ENCODE peak calls at places on chromosomes 11 and 22, in nine cellular contexts. X is activated CD8-positive, alpha-beta memory T cell treated with anti-CD3 and anti-CD28 coated beads for 1 hour; I is bronchial epithelial cell; G is stimulated activated CD4-positive, alpha-beta T cell treated with anti-CD3 and anti-CD28 coated beads, Interleukin-2, amount 100 ng/mL, for 24 hours; D is EL; P is neural crest cell; J is non-pigmented ciliary epithelial cell; S is astrocyte of the spinal cord; C is foreskin fibroblast. B is an unnamed sample.

GRCh38 chr22:38412435-38413084 is 42.4 kb downstream of the KCNJ4 start:
- DNase-seq in C (peak; percentile 16), I (no peak), P (no peak), G (peak; percentile 63), S (no peak), D (no peak), J (no peak), X (peak; percentile 27), B (no peak)

GRCh38 chr11:45596571-45596970 is 68.9 kb downstream of the CHST1 start:
- DNase-seq in J (no peak), I (no peak), P (no peak), X (no peak), G (no peak), S (no peak), C (no peak), D (no peak), B (no peak)

GRCh38 chr11:1568451-1568911 is 3.6 kb downstream of the DUSP8 start:
- DNase-seq in D (no peak), X (no peak), G (no peak), C (no peak), S (no peak), I (no peak), P (no peak), J (no peak), B (no peak)

GRCh38 chr11:64239662-64240466 is 1.0 kb upstream of the FKBP2 start:
- DNase-seq in P (no peak), X (no peak), S (no peak), C (no peak), G (no peak), I (no peak), J (no peak), D (no peak), B (no peak)

GRCh38 chr11:79325851-79326250 is 115.0 kb downstream of the TENM4 start:
- DNase-seq in G (no peak), I (no peak), J (no peak), X (no peak), P (no peak), D (no peak), C (no peak), S (no peak), B (no peak)

GRCh38 chr11:12212181-12212820 is 101.9 kb downstream of the MICAL2 start:
- DNase-seq in J (no peak), S (no peak), I (no peak), P (no peak), C (no peak), D (no peak), G (no peak), X (no peak), B (no peak)

GRCh38 chr11:92061648-92062047 is 163.0 kb upstream of the FAT3 start:
- DNase-seq in X (no peak), S (no peak), C (no peak), P (no peak), J (no peak), I (no peak), D (no peak), G (no peak), B (no peak)

GRCh38 chr11:13207665-13208594 is 69.7 kb upstream of the BMAL1 start:
- DNase-seq in S (peak; percentile 87), I (peak; percentile 85), C (peak; percentile 85), J (peak; percentile 67), G (no peak), D (peak; percentile 76), X (no peak), P (no peak), B (peak; percentile 55)

GRCh38 chr11:45017329-45017728 is 66.6 kb upstream of the TP53I11 start:
- DNase-seq in S (no peak), J (no peak), G (no peak), X (no peak), I (no peak), D (no peak), P (no peak), C (no peak), B (no peak)

GRCh38 chr11:129737535-129738230 is 78.0 kb upstream of the TMEM45B start:
- DNase-seq in J (no peak), C (no peak), D (no peak), S (no peak), I (no peak), X (no peak), P (no peak), G (no peak), B (no peak)